ENCODE peak calls at places on chromosome 13, in nine cellular contexts. One of them, this sample, is unnamed.

GRCh38 chr13:77506874-77507273 is 28.6 kb upstream of the SCEL start:
- DNase-seq in SK-N-SH: no peak
- DNase-seq in H1: no peak
- DNase-seq in fibroblast of lung: peak; percentile 25
- DNase-seq in GM23248: peak; percentile 30
- DNase-seq in colonic mucosa: no peak
- DNase-seq in neuronal stem cell: no peak
- DNase-seq in PC-3: peak; percentile 30
- DNase-seq in adipocyte: peak; percentile 51
- DNase-seq in this sample: no peak

GRCh38 chr13:49859568-49859967 is 67.1 kb upstream of the KPNA3 start:
- DNase-seq in colonic mucosa: no peak
- DNase-seq in fibroblast of lung: peak; percentile 90
- DNase-seq in GM23248: peak; percentile 96
- DNase-seq in neuronal stem cell: no peak
- DNase-seq in SK-N-SH: no peak
- DNase-seq in PC-3: peak; percentile 78
- DNase-seq in H1: no peak
- DNase-seq in adipocyte: peak; percentile 86
- DNase-seq in this sample: no peak

GRCh38 chr13:32281083-32281482 is 34.1 kb downstream of the ZAR1L start:
- DNase-seq in H1: no peak
- DNase-seq in adipocyte: no peak
- DNase-seq in GM23248: no peak
- DNase-seq in neuronal stem cell: no peak
- DNase-seq in fibroblast of lung: no peak
- DNase-seq in PC-3: no peak
- DNase-seq in colonic mucosa: no peak
- DNase-seq in SK-N-SH: no peak
- DNase-seq in this sample: no peak

GRCh38 chr13:96958286-96958891 is 35.9 kb downstream of the OXGR1 start:
- DNase-seq in fibroblast of lung: peak; percentile 40
- DNase-seq in adipocyte: peak; percentile 87
- DNase-seq in PC-3: peak; percentile 60
- DNase-seq in neuronal stem cell: peak; percentile 33
- DNase-seq in H1: no peak
- DNase-seq in colonic mucosa: no peak
- DNase-seq in GM23248: peak; percentile 59
- DNase-seq in SK-N-SH: peak; percentile 30
- DNase-seq in this sample: no peak

GRCh38 chr13:48804836-48805601 is 151.3 kb downstream of the CYSLTR2 start:
- DNase-seq in colonic mucosa: no peak
- DNase-seq in SK-N-SH: no peak
- DNase-seq in GM23248: no peak
- DNase-seq in H1: no peak
- DNase-seq in adipocyte: no peak
- DNase-seq in fibroblast of lung: peak; percentile 73
- DNase-seq in PC-3: peak; percentile 34
- DNase-seq in neuronal stem cell: no peak
- DNase-seq in this sample: no peak

GRCh38 chr13:51731759-51732158 is 72.2 kb downstream of the DHRS12 start:
- DNase-seq in GM23248: peak; percentile 80
- DNase-seq in SK-N-SH: no peak
- DNase-seq in H1: no peak
- DNase-seq in colonic mucosa: no peak
- DNase-seq in fibroblast of lung: peak; percentile 83
- DNase-seq in neuronal stem cell: no peak
- DNase-seq in adipocyte: peak; percentile 75
- DNase-seq in PC-3: peak; percentile 19
- DNase-seq in this sample: no peak

GRCh38 chr13:40662866-40663265 is 3.6 kb downstream of the FOXO1 start:
- DNase-seq in H1: no peak
- DNase-seq in neuronal stem cell: no peak
- DNase-seq in GM23248: no peak
- DNase-seq in adipocyte: no peak
- DNase-seq in SK-N-SH: no peak
- DNase-seq in colonic mucosa: no peak
- DNase-seq in fibroblast of lung: no peak
- DNase-seq in PC-3: no peak
- DNase-seq in this sample: peak; percentile 73

GRCh38 chr13:110333837-110334236 is 26.8 kb downstream of the COL4A2 start:
- DNase-seq in H1: no peak
- DNase-seq in GM23248: no peak
- DNase-seq in SK-N-SH: no peak
- DNase-seq in adipocyte: no peak
- DNase-seq in colonic mucosa: no peak
- DNase-seq in PC-3: no peak
- DNase-seq in fibroblast of lung: no peak
- DNase-seq in neuronal stem cell: no peak
- DNase-seq in this sample: no peak

GRCh38 chr13:100461309-100462035 is 127.1 kb downstream of the GGACT start:
- DNase-seq in GM23248: no peak
- DNase-seq in fibroblast of lung: no peak
- DNase-seq in SK-N-SH: no peak
- DNase-seq in colonic mucosa: no peak
- DNase-seq in H1: no peak
- DNase-seq in neuronal stem cell: peak; percentile 45
- DNase-seq in adipocyte: peak; percentile 7
- DNase-seq in PC-3: no peak
- DNase-seq in this sample: no peak

GRCh38 chr13:94120878-94121277 is 358.6 kb downstream of the DCT start:
- DNase-seq in neuronal stem cell: no peak
- DNase-seq in H1: no peak
- DNase-seq in SK-N-SH: no peak
- DNase-seq in adipocyte: no peak
- DNase-seq in fibroblast of lung: no peak
- DNase-seq in PC-3: no peak
- DNase-seq in GM23248: no peak
- DNase-seq in colonic mucosa: no peak
- DNase-seq in this sample: no peak

GRCh38 chr13:112670118-112670517 is 19.7 kb upstream of the ATP11A start:
- DNase-seq in SK-N-SH: no peak
- DNase-seq in GM23248: no peak
- DNase-seq in adipocyte: no peak
- DNase-seq in H1: no peak
- DNase-seq in neuronal stem cell: no peak
- DNase-seq in PC-3: no peak
- DNase-seq in colonic mucosa: no peak
- DNase-seq in fibroblast of lung: no peak
- DNase-seq in this sample: peak; percentile 64

GRCh38 chr13:112690242-112690943 is 555 bp downstream of the ATP11A start:
- DNase-seq in fibroblast of lung: peak; percentile 37
- DNase-seq in neuronal stem cell: no peak
- DNase-seq in GM23248: peak; percentile 74
- DNase-seq in H1: no peak
- DNase-seq in colonic mucosa: peak; percentile 47
- DNase-seq in adipocyte: peak; percentile 55
- DNase-seq in PC-3: no peak
- DNase-seq in SK-N-SH: peak; percentile 84
- DNase-seq in this sample: peak; percentile 80

GRCh38 chr13:24745861-24746617 is 17.9 kb upstream of the RNF17 start:
- DNase-seq in H1: no peak
- DNase-seq in SK-N-SH: no peak
- DNase-seq in fibroblast of lung: no peak
- DNase-seq in colonic mucosa: no peak
- DNase-seq in PC-3: no peak
- DNase-seq in GM23248: peak; percentile 12
- DNase-seq in neuronal stem cell: peak; percentile 24
- DNase-seq in adipocyte: no peak
- DNase-seq in this sample: peak; percentile 64

GRCh38 chr13:104571161-104571889 is 1505.1 kb upstream of the SLC10A2 start:
- DNase-seq in H1: peak; percentile 46
- DNase-seq in GM23248: peak; percentile 57
- DNase-seq in neuronal stem cell: peak; percentile 51
- DNase-seq in adipocyte: peak; percentile 93
- DNase-seq in SK-N-SH: peak; percentile 48
- DNase-seq in colonic mucosa: peak; percentile 72
- DNase-seq in PC-3: peak; percentile 90
- DNase-seq in fibroblast of lung: peak; percentile 88
- DNase-seq in this sample: peak; percentile 91

GRCh38 chr13:103031332-103031873 is 34.8 kb downstream of the SLC10A2 start:
- DNase-seq in H1: no peak
- DNase-seq in colonic mucosa: no peak
- DNase-seq in SK-N-SH: no peak
- DNase-seq in PC-3: no peak
- DNase-seq in neuronal stem cell: no peak
- DNase-seq in GM23248: no peak
- DNase-seq in adipocyte: no peak
- DNase-seq in fibroblast of lung: no peak
- DNase-seq in this sample: no peak

GRCh38 chr13:100646030-100646673 is 28.4 kb downstream of the TMTC4 start:
- DNase-seq in fibroblast of lung: peak; percentile 25
- DNase-seq in SK-N-SH: peak; percentile 40
- DNase-seq in PC-3: peak; percentile 48
- DNase-seq in adipocyte: no peak
- DNase-seq in neuronal stem cell: no peak
- DNase-seq in colonic mucosa: no peak
- DNase-seq in H1: no peak
- DNase-seq in GM23248: peak; percentile 47
- DNase-seq in this sample: peak; percentile 78

GRCh38 chr13:91375119-91375729 is 23.2 kb upstream of the GPC5 start:
- DNase-seq in PC-3: peak; percentile 19
- DNase-seq in neuronal stem cell: no peak
- DNase-seq in colonic mucosa: no peak
- DNase-seq in adipocyte: peak; percentile 9
- DNase-seq in fibroblast of lung: peak; percentile 30
- DNase-seq in SK-N-SH: peak; percentile 30
- DNase-seq in H1: no peak
- DNase-seq in GM23248: peak; percentile 39
- DNase-seq in this sample: no peak

GRCh38 chr13:100156786-100157185 is 67.9 kb downstream of the PCCA start:
- DNase-seq in fibroblast of lung: no peak
- DNase-seq in H1: no peak
- DNase-seq in colonic mucosa: no peak
- DNase-seq in GM23248: peak; percentile 28
- DNase-seq in adipocyte: peak; percentile 42
- DNase-seq in PC-3: peak; percentile 82
- DNase-seq in SK-N-SH: no peak
- DNase-seq in neuronal stem cell: no peak
- DNase-seq in this sample: no peak

GRCh38 chr13:48831248-48831647 is 144.5 kb upstream of the FNDC3A start:
- DNase-seq in fibroblast of lung: no peak
- DNase-seq in colonic mucosa: no peak
- DNase-seq in neuronal stem cell: no peak
- DNase-seq in PC-3: no peak
- DNase-seq in H1: no peak
- DNase-seq in GM23248: peak; percentile 32
- DNase-seq in adipocyte: no peak
- DNase-seq in SK-N-SH: no peak
- DNase-seq in this sample: no peak

GRCh38 chr13:37869506-37869755 is 141 bp downstream of the TRPC4 start:
- DNase-seq in H1: no peak
- DNase-seq in adipocyte: no peak
- DNase-seq in PC-3: no peak
- DNase-seq in GM23248: no peak
- DNase-seq in SK-N-SH: no peak
- DNase-seq in fibroblast of lung: no peak
- DNase-seq in neuronal stem cell: peak; percentile 48
- DNase-seq in colonic mucosa: no peak
- DNase-seq in this sample: peak; percentile 78
- H3K9ac ChIP-seq in H1: peak overlapping the region; percentile 75
- H3K9ac ChIP-seq in adipocyte: peak overlapping the region; percentile 73
- H3K9ac ChIP-seq in PC-3: no peak overlapping the region
- H3K9ac ChIP-seq in GM23248: peak overlapping the region; percentile 78
- H3K9ac ChIP-seq in SK-N-SH: no peak overlapping the region
- H3K9ac ChIP-seq in fibroblast of lung: peak overlapping the region; percentile 81
- H3K9ac ChIP-seq in neuronal stem cell: peak overlapping the region; percentile 66
- H3K9ac ChIP-seq in colonic mucosa: no peak overlapping the region
- H3K9ac ChIP-seq in this sample: peak overlapping the region; percentile 85

DNA sequence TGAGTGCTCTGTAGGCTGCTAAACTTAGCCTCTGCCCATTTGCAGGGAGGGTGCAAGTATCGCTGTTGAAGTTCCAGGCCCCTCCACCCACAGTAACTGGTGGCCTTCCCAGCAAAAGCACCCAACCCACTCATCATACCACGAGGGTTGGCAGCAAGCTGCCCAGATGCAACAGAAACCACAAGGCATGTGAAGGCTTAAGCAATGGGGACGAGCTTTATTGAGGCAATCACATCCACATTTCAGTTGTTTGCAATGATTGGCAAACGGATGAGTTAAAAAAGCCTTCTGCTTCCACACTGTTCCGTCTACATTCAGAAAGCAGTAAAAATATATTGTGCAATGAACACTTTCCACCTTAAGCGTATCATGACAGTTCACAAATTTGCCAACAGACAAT is 10.3 kb downstream of the GJB6 start:
- DNase-seq in H1: no peak
- DNase-seq in PC-3: no peak
- DNase-seq in colonic mucosa: no peak
- DNase-seq in neuronal stem cell: no peak
- DNase-seq in fibroblast of lung: no peak
- DNase-seq in GM23248: peak; percentile 49
- DNase-seq in adipocyte: no peak
- DNase-seq in SK-N-SH: no peak
- DNase-seq in this sample: no peak
- H3K36me3 ChIP-seq in H1: no peaks in the 10 kb centered on the region
- H3K36me3 ChIP-seq in PC-3: no peaks in the 10 kb centered on the region
- H3K36me3 ChIP-seq in colonic mucosa: no peaks in the 10 kb centered on the region
- H3K36me3 ChIP-seq in neuronal stem cell: no peaks in the 10 kb centered on the region
- H3K36me3 ChIP-seq in fibroblast of lung: no peaks in the 10 kb centered on the region
- H3K36me3 ChIP-seq in GM23248: no peaks in the 10 kb centered on the region
- H3K36me3 ChIP-seq in adipocyte: no peaks in the 10 kb centered on the region
- H3K36me3 ChIP-seq in SK-N-SH: no peaks in the 10 kb centered on the region
- H3K36me3 ChIP-seq in this sample: no peaks in the 10 kb centered on the region

DNA sequence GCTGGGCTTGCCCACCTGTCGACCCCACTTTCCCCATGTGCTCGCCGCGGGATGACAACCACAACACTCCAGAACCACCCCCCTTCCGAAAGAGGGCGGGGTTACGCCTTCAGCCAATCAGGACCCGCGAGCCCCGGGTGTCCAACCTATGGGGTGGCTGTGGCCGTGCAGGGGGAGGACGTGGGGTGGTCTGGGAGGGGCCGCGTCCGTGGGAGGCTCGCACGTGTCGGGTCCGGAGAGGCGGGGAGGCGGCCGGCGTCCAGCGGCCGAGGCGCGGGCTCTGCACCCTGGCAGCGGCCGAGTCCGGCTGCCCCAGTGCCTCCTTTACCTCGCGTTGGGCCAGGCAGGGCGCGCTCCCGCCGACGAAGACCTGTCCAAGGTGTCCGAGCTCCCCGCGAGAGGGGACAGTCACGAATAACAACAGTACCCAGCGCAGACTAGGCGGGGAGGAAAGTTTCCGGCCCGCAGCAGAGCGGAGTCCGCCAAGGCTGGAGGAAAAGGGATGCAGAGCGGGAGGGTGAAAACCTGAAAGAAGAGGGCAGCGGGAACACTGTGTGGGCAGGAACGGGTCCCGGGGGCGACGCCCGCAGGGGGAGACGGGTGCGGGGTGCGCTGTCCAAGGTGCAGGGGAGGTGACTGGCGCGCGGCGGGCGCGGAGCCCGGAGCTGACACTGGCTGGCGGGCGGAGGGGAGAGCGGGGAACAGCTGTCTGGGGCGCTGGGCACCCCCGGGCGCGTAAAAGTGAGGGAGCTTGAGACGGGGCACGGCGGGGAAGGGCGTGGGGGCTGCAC is 896 bp downstream of the ENOX1 start:
- DNase-seq in neuronal stem cell: peak; percentile 41
- DNase-seq in colonic mucosa: peak; percentile 71
- DNase-seq in PC-3: peak; percentile 48
- DNase-seq in SK-N-SH: peak; percentile 89
- DNase-seq in adipocyte: peak; percentile 90
- DNase-seq in fibroblast of lung: peak; percentile 77
- DNase-seq in H1: no peak
- DNase-seq in GM23248: peak; percentile 76
- DNase-seq in this sample: peak; percentile 88
- H3K9ac ChIP-seq in neuronal stem cell: peak overlapping the region; percentile 12
- H3K9ac ChIP-seq in colonic mucosa: peak overlapping the region; percentile 19
- H3K9ac ChIP-seq in PC-3: peak overlapping the region; percentile 12
- H3K9ac ChIP-seq in SK-N-SH: peak overlapping the region; percentile 62
- H3K9ac ChIP-seq in adipocyte: peak overlapping the region; percentile 86
- H3K9ac ChIP-seq in fibroblast of lung: peak overlapping the region; percentile 66
- H3K9ac ChIP-seq in H1: no peak overlapping the region
- H3K9ac ChIP-seq in GM23248: peak overlapping the region; percentile 62
- H3K9ac ChIP-seq in this sample: no peak overlapping the region

GRCh38 chr13:36248700-36249099 is 34.3 kb upstream of the SOHLH2 start:
- DNase-seq in fibroblast of lung: no peak
- DNase-seq in colonic mucosa: no peak
- DNase-seq in H1: no peak
- DNase-seq in GM23248: no peak
- DNase-seq in PC-3: no peak
- DNase-seq in adipocyte: no peak
- DNase-seq in SK-N-SH: no peak
- DNase-seq in neuronal stem cell: no peak
- DNase-seq in this sample: no peak
- H3K36me3 ChIP-seq in fibroblast of lung: no peaks in the 10 kb centered on the region
- H3K36me3 ChIP-seq in colonic mucosa: no peaks in the 10 kb centered on the region
- H3K36me3 ChIP-seq in H1: peaks cover 15% of the 10 kb centered on the region
- H3K36me3 ChIP-seq in GM23248: no peaks in the 10 kb centered on the region
- H3K36me3 ChIP-seq in PC-3: no peaks in the 10 kb centered on the region
- H3K36me3 ChIP-seq in adipocyte: no peaks in the 10 kb centered on the region
- H3K36me3 ChIP-seq in SK-N-SH: no peaks in the 10 kb centered on the region
- H3K36me3 ChIP-seq in neuronal stem cell: no peaks in the 10 kb centered on the region
- H3K36me3 ChIP-seq in this sample: no peaks in the 10 kb centered on the region